ENCODE peak calls at places on chromosome 10, in five cellular contexts. D is neuronal stem cell; F is AG04450; A is Peyer's patch; R is effector memory CD4-positive, alpha-beta T cell. O is an unnamed sample.

GRCh38 chr10:114413398-114413797 is 9.1 kb upstream of the AFAP1L2 start:
- DNase-seq in R (no peak), A (peak), D (no peak), F (no peak), O (no peak)

GRCh38 chr10:99394761-99395386 is 35.5 kb downstream of the GOT1 start:
- DNase-seq in D (no peak), R (no peak), A (no peak), F (no peak), O (no peak)

GRCh38 chr10:72058989-72059842 is 29.1 kb downstream of the SPOCK2 start:
- DNase-seq in F (no peak), D (no peak), A (no peak), R (peak), O (no peak)

GRCh38 chr10:2980791-2981360 is 86.5 kb upstream of the PFKP start:
- DNase-seq in F (no peak), D (no peak), R (no peak), A (no peak), O (no peak)

GRCh38 chr10:93553501-93554374 is 12.7 kb upstream of the FFAR4 start:
- DNase-seq in A (no peak), D (no peak), F (no peak), R (no peak), O (no peak)

GRCh38 chr10:22263106-22263505 is 45.3 kb upstream of the EBLN1 start:
- DNase-seq in F (no peak), R (no peak), A (no peak), D (no peak), O (no peak)

GRCh38 chr10:66827353-66827752 is 98.5 kb upstream of the LRRTM3 start:
- DNase-seq in F (no peak), A (no peak), D (no peak), R (no peak), O (no peak)

GRCh38 chr10:78348416-78349164 is 314.9 kb downstream of the RPS24 start:
- DNase-seq in R (no peak), D (no peak), F (no peak), A (peak), O (no peak)

GRCh38 chr10:27235706-27236105 is 4.9 kb downstream of the ACBD5 start:
- DNase-seq in A (no peak), R (no peak), D (no peak), F (no peak), O (no peak)

GRCh38 chr10:92822964-92823363 is 25.4 kb upstream of the EXOC6 start:
- DNase-seq in D (no peak), F (no peak), R (no peak), A (no peak), O (no peak)

GRCh38 chr10:48598243-48598935 is 6.5 kb downstream of the ARHGAP22 start:
- DNase-seq in A (no peak), R (no peak), D (no peak), F (no peak), O (no peak)

GRCh38 chr10:26439436-26440090 is 1.4 kb downstream of the APBB1IP start:
- DNase-seq in R (no peak), D (no peak), F (no peak), A (no peak), O (no peak)

GRCh38 chr10:178208-178607 is 43.0 kb downstream of the ZMYND11 start:
- DNase-seq in A (no peak), R (no peak), F (no peak), D (no peak), O (no peak)

GRCh38 chr10:110168601-110169481 is 38.6 kb upstream of the MXI1 start:
- DNase-seq in R (no peak), D (no peak), F (no peak), A (peak), O (no peak)

GRCh38 chr10:119041332-119041731 is 11.8 kb downstream of the NANOS1 start:
- DNase-seq in F (no peak), A (no peak), D (no peak), R (no peak), O (no peak)

GRCh38 chr10:29688230-29688634 is 53.5 kb upstream of the SVIL start:
- DNase-seq in A (no peak), D (peak), F (no peak), R (no peak), O (no peak)

GRCh38 chr10:11782793-11783557 is 40.2 kb upstream of the PROSER2 start:
- DNase-seq in F (peak), A (no peak), D (peak), R (no peak), O (no peak)

GRCh38 chr10:108755661-108756060 is 1167.7 kb downstream of the XPNPEP1 start:
- DNase-seq in D (no peak), F (no peak), R (no peak), A (no peak), O (no peak)

GRCh38 chr10:79984851-79985250 is 35.9 kb upstream of the SFTPD start:
- DNase-seq in A (no peak), F (no peak), D (no peak), R (no peak), O (no peak)

GRCh38 chr10:88092975-88093374 is 229.6 kb downstream of the PTEN start:
- DNase-seq in A (no peak), F (no peak), R (no peak), D (no peak), O (no peak)

GRCh38 chr10:93220315-93221170 is 146.8 kb downstream of the CYP26A1 start:
- DNase-seq in F (no peak), R (no peak), D (no peak), A (peak), O (no peak)

GRCh38 chr10:9331583-9332008 is 1277.1 kb downstream of the GATA3 start:
- DNase-seq in R (no peak), A (no peak), D (peak), F (peak), O (no peak)

GRCh38 chr10:58017719-58018367 is 249.9 kb downstream of the IPMK start:
- DNase-seq in F (peak), A (no peak), D (no peak), R (no peak), O (no peak)

GRCh38 chr10:62047240-62047897 is 145.9 kb downstream of the ARID5B start:
- DNase-seq in F (no peak), D (no peak), R (no peak), A (peak), O (no peak)

GRCh38 chr10:32384185-32384584 is 37.2 kb upstream of the EPC1 start:
- DNase-seq in R (no peak), D (no peak), A (peak), F (no peak), O (no peak)
- H3K27ac ChIP-seq in R (no peak), D (no peak), A (no peak), F (no peak), O (no peak)

DNA sequence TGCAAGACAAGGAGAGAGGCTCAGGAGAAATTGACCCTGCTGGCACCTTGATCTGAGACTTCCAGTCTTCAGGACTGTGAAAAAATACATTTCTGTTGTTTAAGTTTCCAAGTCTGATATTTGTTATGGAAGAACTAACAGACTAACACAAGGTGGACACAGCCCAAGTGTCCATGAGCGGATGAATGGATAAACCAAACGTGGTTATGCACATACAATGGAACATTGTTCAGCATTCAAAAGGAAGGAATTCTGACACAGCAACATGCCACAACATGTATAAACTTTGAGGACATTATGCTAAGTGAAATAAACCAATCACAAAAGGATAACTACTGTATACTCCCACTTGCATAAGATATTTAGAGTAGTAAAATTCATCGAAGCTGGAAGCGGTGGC is 76.5 kb downstream of the FAM13C start:
- DNase-seq in F (no peak), D (no peak), R (no peak), A (no peak), O (no peak)
- H3K27ac ChIP-seq in F (no peak), D (no peak), R (no peak), A (no peak), O (peak)

DNA sequence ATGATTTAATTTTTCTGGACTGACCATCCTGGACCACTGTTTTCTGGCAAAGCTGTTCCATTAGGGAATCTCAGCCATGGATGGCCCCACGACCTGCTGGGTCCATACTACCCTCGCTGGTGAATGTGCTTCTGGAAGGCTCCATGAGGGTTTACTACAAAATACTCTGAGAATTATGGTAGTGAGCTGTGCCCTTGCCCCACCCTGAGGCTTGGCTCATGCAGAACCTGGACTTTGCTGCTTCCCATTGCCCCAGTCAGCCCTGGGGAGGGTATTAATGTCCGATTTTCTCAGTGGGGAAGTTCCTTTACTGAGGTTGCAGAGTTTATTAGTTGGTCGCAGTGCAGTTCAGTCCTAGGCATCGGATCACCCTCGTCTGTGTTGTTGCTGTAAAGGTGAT is 310.1 kb downstream of the WDR37 start:
- DNase-seq in A (peak), F (no peak), R (no peak), D (no peak), O (no peak)
- H3K27ac ChIP-seq in A (no peak), F (no peak), R (no peak), D (no peak), O (no peak)

DNA sequence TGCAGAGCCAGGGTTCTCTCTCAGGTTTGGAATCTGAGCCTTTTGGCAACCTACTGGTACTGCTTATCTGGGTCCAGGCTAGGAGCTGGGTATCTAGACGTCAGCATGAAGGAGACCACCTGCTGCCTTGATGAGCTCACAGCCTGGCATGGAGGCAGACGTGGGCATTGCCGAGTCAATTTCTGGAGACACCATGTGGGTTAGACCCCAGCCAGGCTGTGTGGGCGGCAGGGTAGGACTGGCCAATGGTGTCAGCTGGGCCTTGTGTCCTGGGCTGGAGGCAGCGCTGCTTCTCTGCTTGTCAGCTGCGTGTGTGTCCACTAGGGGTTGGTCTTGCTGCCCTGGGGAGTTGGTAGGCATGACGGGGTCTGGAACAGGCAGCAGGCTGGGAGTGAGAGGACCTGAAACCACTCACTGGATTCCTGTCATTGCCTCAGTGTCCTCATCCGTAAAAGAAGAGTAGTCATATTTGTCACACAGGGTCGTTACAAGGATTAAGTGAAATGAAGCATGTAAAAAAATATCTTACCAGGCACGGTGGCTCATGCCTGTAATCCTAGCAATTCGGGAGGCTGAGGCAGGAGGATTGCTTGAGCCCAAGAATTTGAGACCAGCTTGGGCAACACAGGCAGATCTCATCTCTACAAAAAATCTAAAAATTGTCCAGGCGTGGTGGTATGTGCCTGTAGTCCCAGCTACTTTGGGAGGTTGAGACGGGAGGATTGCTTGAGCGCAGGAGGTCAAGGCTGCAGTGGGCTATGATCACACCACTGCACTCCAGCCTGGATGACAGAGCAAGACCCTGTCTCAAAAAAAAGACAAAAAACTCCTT is 31.7 kb upstream of the ANKRD2 start:
- DNase-seq in F (no peak), A (no peak), D (no peak), R (no peak), O (no peak)
- H3K27ac ChIP-seq in F (peak), A (no peak), D (no peak), R (no peak), O (no peak)

GRCh38 chr10:133329401-133330202 is 7.1 kb downstream of the CALY start:
- DNase-seq in A (peak), D (peak), F (peak), R (peak), O (peak)
- H3K27ac ChIP-seq in A (no peak), D (no peak), F (no peak), R (no peak), O (no peak)

GRCh38 chr10:54148508-54148907 is 652.5 kb downstream of the PCDH15 start:
- DNase-seq in F (no peak), D (no peak), R (no peak), A (no peak), O (no peak)
- H3K27ac ChIP-seq in F (no peak), D (no peak), R (no peak), A (no peak), O (no peak)

GRCh38 chr10:73522263-73522662 is 26.4 kb upstream of the PPP3CB start:
- DNase-seq in D (no peak), A (no peak), R (no peak), F (no peak), O (no peak)
- H3K27ac ChIP-seq in D (no peak), A (no peak), R (no peak), F (no peak), O (no peak)

GRCh38 chr10:104452977-104453376 is 99.3 kb downstream of the CFAP58 start:
- DNase-seq in D (no peak), A (no peak), R (no peak), F (no peak), O (no peak)
- H3K27ac ChIP-seq in D (no peak), A (no peak), R (no peak), F (no peak), O (no peak)

O was measured in caudate nucleus.